ENCODE peak calls at places on chromosomes 16 and 17, in four cellular contexts. One of them, this sample, is unnamed.

GRCh38 chr16:71723537-71724319 is 773 bp downstream of the PHLPP2 start:
- DNase-seq in sigmoid colon: peak
- DNase-seq in stomach: peak
- DNase-seq in HL-60: peak
- DNase-seq in this sample: no peak

GRCh38 chr16:31351937-31352315 is 3.0 kb upstream of the ITGAX start:
- DNase-seq in sigmoid colon: peak
- DNase-seq in stomach: no peak
- DNase-seq in HL-60: peak
- DNase-seq in this sample: no peak

GRCh38 chr16:11743308-11744074 is 834 bp upstream of the TXNDC11 start:
- DNase-seq in sigmoid colon: peak
- DNase-seq in stomach: peak
- DNase-seq in HL-60: peak
- DNase-seq in this sample: peak

GRCh38 chr17:77674358-77674757 is 284.1 kb upstream of the TNRC6C start:
- DNase-seq in sigmoid colon: peak
- DNase-seq in stomach: no peak
- DNase-seq in HL-60: no peak
- DNase-seq in this sample: no peak

GRCh38 chr17:66525338-66525737 is 222.9 kb downstream of the PRKCA start:
- DNase-seq in sigmoid colon: no peak
- DNase-seq in stomach: no peak
- DNase-seq in HL-60: no peak
- DNase-seq in this sample: no peak

GRCh38 chr16:66028505-66029216 is 337.8 kb upstream of the CDH5 start:
- DNase-seq in sigmoid colon: no peak
- DNase-seq in stomach: no peak
- DNase-seq in HL-60: no peak
- DNase-seq in this sample: no peak

GRCh38 chr16:13999071-13999894 is 71.8 kb upstream of the MRTFB start:
- DNase-seq in sigmoid colon: no peak
- DNase-seq in stomach: no peak
- DNase-seq in HL-60: no peak
- DNase-seq in this sample: no peak

GRCh38 chr17:66207936-66208335 is 16.0 kb upstream of the CEP112 start:
- DNase-seq in sigmoid colon: no peak
- DNase-seq in stomach: no peak
- DNase-seq in HL-60: no peak
- DNase-seq in this sample: no peak

GRCh38 chr16:88731699-88732098 is 25.4 kb downstream of the CTU2 start:
- DNase-seq in sigmoid colon: no peak
- DNase-seq in stomach: no peak
- DNase-seq in HL-60: no peak
- DNase-seq in this sample: no peak

GRCh38 chr16:75317101-75317522 is 65.7 kb upstream of the BCAR1 start:
- DNase-seq in sigmoid colon: no peak
- DNase-seq in stomach: no peak
- DNase-seq in HL-60: no peak
- DNase-seq in this sample: no peak

GRCh38 chr16:81778231-81778630 is 860 bp upstream of the PLCG2 start:
- DNase-seq in sigmoid colon: no peak
- DNase-seq in stomach: no peak
- DNase-seq in HL-60: no peak
- DNase-seq in this sample: no peak

GRCh38 chr17:73096866-73097265 is 4.4 kb upstream of the SLC39A11 start:
- DNase-seq in sigmoid colon: no peak
- DNase-seq in stomach: no peak
- DNase-seq in HL-60: no peak
- DNase-seq in this sample: no peak

GRCh38 chr16:708959-709358 is 3.4 kb upstream of the FBXL16 start:
- DNase-seq in sigmoid colon: no peak
- DNase-seq in stomach: no peak
- DNase-seq in HL-60: no peak
- DNase-seq in this sample: no peak

GRCh38 chr17:4858068-4858879 is 25.1 kb downstream of the MINK1 start:
- DNase-seq in sigmoid colon: no peak
- DNase-seq in stomach: no peak
- DNase-seq in HL-60: no peak
- DNase-seq in this sample: no peak

GRCh38 chr16:85445779-85446222 is 167.3 kb upstream of the GSE1 start:
- DNase-seq in sigmoid colon: peak
- DNase-seq in stomach: peak
- DNase-seq in HL-60: no peak
- DNase-seq in this sample: no peak

GRCh38 chr17:44219126-44219635 is 294 bp downstream of the UBTF start:
- DNase-seq in sigmoid colon: peak
- DNase-seq in stomach: peak
- DNase-seq in HL-60: no peak
- DNase-seq in this sample: no peak

GRCh38 chr16:85595812-85596495 is 17.2 kb upstream of the GSE1 start:
- DNase-seq in sigmoid colon: no peak
- DNase-seq in stomach: no peak
- DNase-seq in HL-60: no peak
- DNase-seq in this sample: no peak

GRCh38 chr16:79601978-79602609 is 1.6 kb upstream of the MAF start:
- DNase-seq in sigmoid colon: peak
- DNase-seq in stomach: peak
- DNase-seq in HL-60: no peak
- DNase-seq in this sample: peak

GRCh38 chr17:76053230-76054111 is 18.8 kb downstream of the SRP68 start:
- DNase-seq in sigmoid colon: no peak
- DNase-seq in stomach: no peak
- DNase-seq in HL-60: no peak
- DNase-seq in this sample: no peak

GRCh38 chr16:58716468-58716867 is 17.6 kb downstream of the GOT2 start:
- DNase-seq in sigmoid colon: no peak
- DNase-seq in stomach: no peak
- DNase-seq in HL-60: no peak
- DNase-seq in this sample: no peak

GRCh38 chr16:85119333-85120005 is 7.2 kb upstream of the CIBAR2 start:
- DNase-seq in sigmoid colon: no peak
- DNase-seq in stomach: no peak
- DNase-seq in HL-60: no peak
- DNase-seq in this sample: no peak

GRCh38 chr17:82583720-82584234 is 64.2 kb downstream of the FOXK2 start:
- DNase-seq in sigmoid colon: no peak
- DNase-seq in stomach: no peak
- DNase-seq in HL-60: no peak
- DNase-seq in this sample: no peak

GRCh38 chr17:50396261-50397110 is 837 bp downstream of the LRRC59 start:
- DNase-seq in sigmoid colon: peak
- DNase-seq in stomach: peak
- DNase-seq in HL-60: no peak
- DNase-seq in this sample: no peak

GRCh38 chr16:28058839-28059589 is 4.5 kb downstream of the GSG1L start:
- DNase-seq in sigmoid colon: no peak
- DNase-seq in stomach: no peak
- DNase-seq in HL-60: no peak
- DNase-seq in this sample: no peak

GRCh38 chr16:56626685-56627084 is 1.1 kb downstream of the MT1E start:
- DNase-seq in sigmoid colon: no peak
- DNase-seq in stomach: no peak
- DNase-seq in HL-60: no peak
- DNase-seq in this sample: no peak

GRCh38 chr16:1916654-1916990 is 1.6 kb downstream of the HS3ST6 start:
- DNase-seq in sigmoid colon: no peak
- DNase-seq in stomach: no peak
- DNase-seq in HL-60: no peak
- DNase-seq in this sample: no peak

GRCh38 chr17:83193336-83194188 is 114.2 kb downstream of the METRNL start:
- DNase-seq in sigmoid colon: peak
- DNase-seq in stomach: peak
- DNase-seq in HL-60: no peak
- DNase-seq in this sample: no peak

GRCh38 chr16:6725634-6726331 is 606.9 kb upstream of the RBFOX1 start:
- DNase-seq in sigmoid colon: no peak
- DNase-seq in stomach: no peak
- DNase-seq in HL-60: no peak
- DNase-seq in this sample: no peak

GRCh38 chr17:66415366-66416206 is 113.2 kb downstream of the PRKCA start:
- DNase-seq in sigmoid colon: no peak
- DNase-seq in stomach: peak
- DNase-seq in HL-60: no peak
- DNase-seq in this sample: no peak

GRCh38 chr16:81703177-81704155 is 75.6 kb upstream of the PLCG2 start:
- DNase-seq in sigmoid colon: no peak
- DNase-seq in stomach: no peak
- DNase-seq in HL-60: no peak
- DNase-seq in this sample: no peak

GRCh38 chr16:73026754-73027654 is 20.9 kb downstream of the ZFHX3 start:
- DNase-seq in sigmoid colon: peak
- DNase-seq in stomach: no peak
- DNase-seq in HL-60: no peak
- DNase-seq in this sample: no peak

GRCh38 chr16:54936086-54936978 is 5.7 kb downstream of the IRX5 start:
- DNase-seq in sigmoid colon: no peak
- DNase-seq in stomach: no peak
- DNase-seq in HL-60: peak
- DNase-seq in this sample: no peak

DNA sequence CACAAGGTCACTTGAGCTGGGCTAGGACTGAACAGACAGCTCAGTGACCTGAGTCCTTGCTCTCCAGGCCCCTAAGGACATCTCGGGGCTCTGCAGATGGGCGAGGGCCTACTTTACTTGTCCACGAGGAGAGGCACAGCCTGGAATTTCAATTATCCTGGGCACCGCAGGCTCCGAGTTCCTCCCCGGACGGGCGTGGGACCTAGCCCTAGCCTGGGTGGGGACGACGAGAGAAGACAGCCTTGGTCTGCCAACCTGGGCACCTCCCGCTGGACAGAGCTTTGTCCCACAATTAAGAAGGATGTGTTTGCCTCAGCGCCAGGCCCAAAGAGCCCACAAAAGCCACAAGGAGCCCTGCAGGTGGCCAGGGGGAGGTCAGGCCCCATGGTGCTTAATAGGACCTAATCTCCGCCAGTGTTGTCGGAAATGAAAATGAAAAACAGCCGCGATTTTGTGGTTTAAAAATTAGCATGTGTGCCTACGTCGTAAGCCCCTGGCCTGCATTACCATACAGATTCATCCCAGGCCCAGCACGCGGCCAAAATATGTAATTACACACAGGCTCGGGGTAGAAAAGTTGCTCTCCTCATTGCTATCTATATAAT is 51.4 kb upstream of the LHX1 start:
- DNase-seq in sigmoid colon: no peak
- DNase-seq in stomach: no peak
- DNase-seq in HL-60: no peak
- DNase-seq in this sample: no peak
- TF ChIP-seq CTCF in sigmoid colon: no peak
- TF ChIP-seq CTCF in stomach: no peak
- TF ChIP-seq CTCF in HL-60: no peak
- TF ChIP-seq CTCF in this sample: no peak

GRCh38 chr17:8857919-8858318 is 9.6 kb downstream of the PIK3R6 start:
- DNase-seq in sigmoid colon: no peak
- DNase-seq in stomach: no peak
- DNase-seq in HL-60: no peak
- DNase-seq in this sample: no peak
- TF ChIP-seq POLR2AphosphoS5 in sigmoid colon: no peak
- TF ChIP-seq POLR2AphosphoS5 in stomach: no peak
- TF ChIP-seq POLR2AphosphoS5 in HL-60: no peak
- TF ChIP-seq POLR2AphosphoS5 in this sample: no peak

GRCh38 chr16:83520596-83520995 is 287.2 kb upstream of the HSBP1 start:
- DNase-seq in sigmoid colon: no peak
- DNase-seq in stomach: no peak
- DNase-seq in HL-60: no peak
- DNase-seq in this sample: no peak

GRCh38 chr16:83513006-83513755 is 294.6 kb upstream of the HSBP1 start:
- DNase-seq in sigmoid colon: no peak
- DNase-seq in stomach: no peak
- DNase-seq in HL-60: no peak
- DNase-seq in this sample: no peak

GRCh38 chr16:83517398-83517797 is 290.4 kb upstream of the HSBP1 start:
- DNase-seq in sigmoid colon: no peak
- DNase-seq in stomach: no peak
- DNase-seq in HL-60: no peak
- DNase-seq in this sample: no peak

GRCh38 chr16:83510906-83511305 is 296.9 kb upstream of the HSBP1 start:
- DNase-seq in sigmoid colon: no peak
- DNase-seq in stomach: no peak
- DNase-seq in HL-60: no peak
- DNase-seq in this sample: no peak

GRCh38 chr16:83515395-83515794 is 292.4 kb upstream of the HSBP1 start:
- DNase-seq in sigmoid colon: no peak
- DNase-seq in stomach: no peak
- DNase-seq in HL-60: no peak
- DNase-seq in this sample: no peak
- TF ChIP-seq CTCF in sigmoid colon: no peak
- TF ChIP-seq CTCF in stomach: no peak
- TF ChIP-seq CTCF in HL-60: no peak
- TF ChIP-seq CTCF in this sample: no peak

GRCh38 chr17:38351412-38352222 is at the start of gene SOCS7:
- DNase-seq in sigmoid colon: peak
- DNase-seq in stomach: peak
- DNase-seq in HL-60: peak
- DNase-seq in this sample: peak

GRCh38 chr17:38354466-38354865 is 2.8 kb downstream of the SOCS7 start:
- DNase-seq in sigmoid colon: no peak
- DNase-seq in stomach: no peak
- DNase-seq in HL-60: no peak
- DNase-seq in this sample: no peak

GRCh38 chr17:38353668-38354067 is 2.0 kb downstream of the SOCS7 start:
- DNase-seq in sigmoid colon: no peak
- DNase-seq in stomach: no peak
- DNase-seq in HL-60: no peak
- DNase-seq in this sample: no peak

GRCh38 chr17:38353084-38353604 is 1.5 kb downstream of the SOCS7 start:
- DNase-seq in sigmoid colon: no peak
- DNase-seq in stomach: no peak
- DNase-seq in HL-60: no peak
- DNase-seq in this sample: no peak

DNA sequence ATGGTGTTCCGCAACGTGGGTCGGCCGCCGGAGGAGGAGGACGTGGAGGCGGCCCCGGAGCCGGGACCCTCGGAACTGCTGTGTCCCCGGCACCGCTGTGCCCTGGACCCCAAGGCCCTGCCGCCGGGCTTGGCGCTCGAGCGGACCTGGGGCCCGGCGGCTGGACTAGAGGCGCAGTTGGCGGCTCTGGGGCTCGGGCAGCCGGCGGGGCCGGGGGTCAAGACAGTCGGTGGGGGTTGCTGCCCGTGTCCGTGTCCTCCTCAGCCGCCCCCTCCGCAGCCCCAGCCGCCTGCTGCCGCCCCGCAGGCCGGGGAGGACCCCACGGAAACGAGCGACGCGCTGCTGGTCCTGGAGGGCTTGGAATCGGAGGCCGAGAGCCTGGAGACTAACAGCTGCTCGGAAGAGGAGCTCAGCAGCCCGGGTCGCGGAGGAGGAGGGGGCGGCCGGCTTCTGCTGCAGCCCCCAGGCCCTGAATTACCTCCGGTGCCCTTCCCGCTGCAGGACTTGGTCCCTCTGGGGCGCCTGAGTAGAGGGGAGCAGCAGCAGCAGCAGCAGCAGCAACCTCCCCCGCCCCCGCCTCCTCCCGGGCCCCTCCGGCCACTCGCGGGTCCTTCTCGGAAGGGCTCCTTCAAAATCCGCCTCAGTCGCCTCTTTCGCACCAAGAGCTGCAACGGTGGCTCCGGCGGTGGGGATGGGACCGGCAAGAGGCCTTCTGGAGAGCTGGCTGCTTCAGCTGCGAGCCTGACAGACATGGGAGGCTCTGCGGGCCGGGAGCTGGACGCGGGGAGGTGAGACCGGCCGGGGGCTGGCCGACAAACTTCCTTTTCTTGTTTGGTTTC is 820 bp downstream of the SOCS7 start:
- DNase-seq in sigmoid colon: no peak
- DNase-seq in stomach: peak
- DNase-seq in HL-60: no peak
- DNase-seq in this sample: no peak
- TF ChIP-seq POLR2AphosphoS5 in sigmoid colon: no peak
- TF ChIP-seq POLR2AphosphoS5 in stomach: no peak
- TF ChIP-seq POLR2AphosphoS5 in HL-60: no peak
- TF ChIP-seq POLR2AphosphoS5 in this sample: no peak

This sample was measured in Panc1.